ENCODE peak calls at places on chromosomes 11 and 22, in six cellular contexts. Z is esophagus muscularis mucosa, K is tibial nerve, J is GM12891, V is ovary, D is endothelial cell of umbilical vein. R is an unnamed sample.

GRCh38 chr11:110089617-110090282 is 3.4 kb upstream of the ZC3H12C start:
- DNase-seq in Z (no peak), K (no peak), J (no peak), V (no peak), D (no peak), R (no peak)

GRCh38 chr11:24531528-24531927 is 34.7 kb downstream of the LUZP2 start:
- DNase-seq in Z (no peak), K (no peak), J (no peak), V (no peak), D (no peak), R (no peak)

GRCh38 chr11:33897761-33898403 is 6.0 kb upstream of the LMO2 start:
- DNase-seq in Z (no peak), K (no peak), J (no peak), V (no peak), D (no peak), R (no peak)

GRCh38 chr11:1231396-1232327 is 8.8 kb downstream of the MUC5B start:
- DNase-seq in Z (no peak), K (no peak), J (no peak), V (no peak), D (no peak), R (no peak)

GRCh38 chr11:112620621-112621394 is 340.4 kb upstream of the NCAM1 start:
- DNase-seq in Z (peak), K (no peak), J (no peak), V (no peak), D (no peak), R (no peak)

GRCh38 chr22:47775686-47776085 is 1013.2 kb downstream of the TBC1D22A start:
- DNase-seq in Z (no peak), K (no peak), J (no peak), V (no peak), D (no peak), R (no peak)

GRCh38 chr22:28112548-28113043 is 193.5 kb upstream of the PITPNB start:
- DNase-seq in Z (no peak), K (no peak), J (no peak), V (no peak), D (peak), R (peak)

GRCh38 chr11:29171350-29171950 is 845.4 kb downstream of the KCNA4 start:
- DNase-seq in Z (no peak), K (no peak), J (no peak), V (no peak), D (no peak), R (no peak)

GRCh38 chr11:24754406-24754805 is 257.6 kb downstream of the LUZP2 start:
- DNase-seq in Z (no peak), K (no peak), J (no peak), V (no peak), D (no peak), R (no peak)

DNA sequence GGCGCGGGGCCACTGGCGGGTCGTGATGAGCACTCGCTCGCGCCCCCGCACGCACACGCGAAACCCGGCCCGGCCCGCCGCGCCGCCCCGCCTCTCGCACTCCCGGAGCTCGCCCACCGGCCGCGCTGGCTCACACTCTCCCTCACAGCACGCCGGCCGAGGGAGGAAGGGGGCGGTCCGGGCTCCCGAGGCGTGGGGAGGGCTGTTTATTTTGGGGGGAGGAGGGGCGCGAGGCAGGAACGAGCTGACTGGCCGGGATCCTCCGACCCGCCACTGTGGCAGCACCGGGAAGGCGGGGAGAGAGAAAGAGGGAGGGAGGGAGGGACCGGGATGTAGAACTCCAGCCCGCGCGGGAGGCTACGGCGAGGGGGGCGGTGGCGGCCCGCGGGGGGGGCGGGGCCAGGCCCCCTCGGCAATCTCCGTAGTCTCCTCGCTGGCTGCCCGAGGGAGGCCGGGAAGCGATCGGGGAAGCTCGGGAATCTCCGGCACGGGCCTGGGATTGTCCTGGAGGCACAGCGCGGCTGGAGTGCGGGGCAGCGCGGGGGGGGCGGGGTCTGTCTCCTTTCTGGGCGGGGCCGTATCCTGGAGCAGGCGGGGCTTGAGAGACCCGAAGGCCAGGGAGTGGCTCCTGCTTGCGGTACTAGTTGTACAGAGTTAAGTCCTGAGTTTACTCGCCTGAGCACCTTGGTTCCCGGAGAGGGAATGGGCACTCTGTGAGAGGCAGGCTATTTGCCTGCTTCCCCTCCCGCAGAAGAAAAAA is at the start of gene RBFOX2:
- DNase-seq in Z (peak), K (peak), J (peak), V (peak), D (peak), R (peak)
- TF ChIP-seq POLR2A in Z (no peak), K (no peak), J (no peak), V (peak), D (peak), R (no peak)

DNA sequence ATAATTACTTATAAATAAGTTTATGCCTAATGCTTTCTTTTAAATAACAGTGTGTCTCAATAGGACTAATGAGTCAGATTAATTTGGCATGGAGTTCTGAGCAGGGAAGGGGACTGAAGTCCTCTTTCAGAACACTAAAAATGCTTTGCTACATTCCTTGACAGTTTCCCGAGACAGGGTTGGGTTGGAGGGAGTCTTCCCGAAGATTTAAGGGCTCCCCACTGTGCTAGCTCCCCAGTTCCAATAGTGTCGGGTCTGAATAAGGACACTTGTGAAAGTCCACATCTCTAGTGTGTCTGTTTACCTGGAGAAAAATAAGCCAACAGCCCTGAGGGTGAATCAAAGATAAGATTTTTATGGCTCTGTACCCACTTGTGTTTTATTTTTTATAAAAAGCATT is 41.8 kb upstream of the HSD17B12 start:
- DNase-seq in Z (no peak), K (no peak), J (no peak), V (no peak), D (no peak), R (no peak)
- TF ChIP-seq POLR2A in Z (no peak), K (no peak), J (no peak), V (no peak), D (no peak), R (no peak)

DNA sequence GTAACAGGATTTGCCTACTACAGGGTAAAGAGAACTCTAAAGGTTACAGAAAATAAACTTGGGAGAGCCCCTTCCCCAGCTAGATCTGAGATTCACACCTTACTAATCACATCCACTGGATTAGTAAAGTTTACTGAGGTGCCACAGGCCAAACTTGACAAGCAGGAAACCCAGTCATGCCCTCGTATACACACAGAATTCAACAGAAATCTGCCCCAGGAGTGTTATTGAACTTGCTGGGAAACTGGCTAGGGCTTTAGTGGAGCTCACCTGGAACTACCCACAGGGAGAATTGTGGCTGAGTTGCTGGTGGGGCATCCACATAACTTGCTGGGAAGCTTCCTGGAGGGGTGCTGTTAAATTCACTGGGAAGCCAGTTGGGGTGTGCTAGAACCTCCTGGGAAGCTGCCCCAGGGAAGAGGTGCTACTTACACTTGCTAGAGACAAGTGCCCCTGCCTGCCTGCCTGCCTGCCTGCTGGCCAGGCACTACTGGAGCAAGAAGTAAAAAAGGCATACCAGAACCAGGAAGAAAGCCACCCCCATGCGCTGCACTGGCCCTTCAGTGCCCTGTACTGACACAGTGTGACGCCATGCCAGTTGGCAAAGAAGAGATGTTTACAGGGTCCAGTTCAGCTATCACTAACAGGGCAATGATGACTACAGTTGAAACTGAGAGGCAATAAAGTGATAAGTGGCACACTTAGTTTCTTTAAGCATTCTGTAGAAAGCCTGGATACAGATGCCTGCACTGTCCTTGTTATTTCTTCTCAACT is 106.5 kb downstream of the ALX4 start:
- DNase-seq in Z (no peak), K (no peak), J (no peak), V (no peak), D (no peak), R (no peak)
- TF ChIP-seq POLR2A in Z (no peak), K (no peak), J (no peak), V (no peak), D (no peak), R (no peak)

GRCh38 chr11:10933455-10934292 is 75.8 kb upstream of the ZBED5 start:
- DNase-seq in Z (peak), K (peak), J (peak), V (peak), D (peak), R (peak)
- TF ChIP-seq POLR2A in Z (no peak), K (no peak), J (no peak), V (peak), D (no peak), R (no peak)

GRCh38 chr22:41831828-41832552 is 915 bp upstream of the SREBF2 start:
- DNase-seq in Z (no peak), K (no peak), J (no peak), V (no peak), D (no peak), R (no peak)
- TF ChIP-seq POLR2A in Z (no peak), K (no peak), J (no peak), V (no peak), D (no peak), R (no peak)